ENCODE peak calls at places on chromosomes 4 and X, in six cellular contexts. Q is AG10803, J is endodermal cell, N is MM.1S, S is adrenal gland, Y is tibial artery. F is an unnamed sample.

GRCh38 chr4:178387756-178388155 is 945.5 kb upstream of the AGA start:
- DNase-seq in S (no peak), N (no peak), Y (no peak), Q (no peak), J (no peak), F (peak; percentile 5)

GRCh38 chr4:139922625-139923024 is 231.4 kb downstream of the MAML3 start:
- DNase-seq in S (no peak), Q (peak; percentile 83), Y (no peak), J (no peak), N (no peak), F (no peak)

GRCh38 chr4:147732516-147733193 is 767 bp downstream of the ARHGAP10 start:
- DNase-seq in S (peak; percentile 65), Q (peak; percentile 31), J (peak; percentile 86), Y (no peak), N (peak; percentile 47), F (no peak)

GRCh38 chr4:105965183-105965800 is 70.0 kb downstream of the NPNT start:
- DNase-seq in J (no peak), Y (no peak), Q (no peak), N (no peak), S (no peak), F (no peak)

GRCh38 chr4:145618210-145618911 is 824 bp upstream of the MMAA start:
- DNase-seq in Y (no peak), S (peak; percentile 13), N (peak; percentile 38), Q (peak; percentile 13), J (no peak), F (peak; percentile 43)

GRCh38 chr4:158020734-158021346 is 152.0 kb downstream of the GASK1B start:
- DNase-seq in J (no peak), S (no peak), Q (peak; percentile 80), N (no peak), Y (no peak), F (no peak)

GRCh38 chrX:54494166-54494969 is 1.7 kb downstream of the FGD1 start:
- DNase-seq in Y (no peak), S (no peak), N (no peak), J (no peak), Q (no peak), F (no peak)

GRCh38 chrX:108537005-108537404 is 97.4 kb downstream of the COL4A5 start:
- DNase-seq in N (peak; percentile 52), Q (peak; percentile 17), J (peak; percentile 69), Y (no peak), S (peak; percentile 18), F (peak; percentile 27)

GRCh38 chr4:89754531-89754930 is 82.4 kb downstream of the SNCA start:
- DNase-seq in N (no peak), J (no peak), S (no peak), Q (peak; percentile 21), Y (no peak), F (no peak)

GRCh38 chr4:89755210-89755609 is 81.8 kb downstream of the SNCA start:
- DNase-seq in N (no peak), J (no peak), Y (no peak), Q (no peak), S (no peak), F (no peak)

GRCh38 chr4:89753601-89754066 is 83.3 kb downstream of the SNCA start:
- DNase-seq in Y (no peak), Q (peak; percentile 98), S (no peak), N (no peak), J (no peak), F (no peak)

GRCh38 chr4:89751416-89751815 is 85.5 kb downstream of the SNCA start:
- DNase-seq in Y (no peak), S (no peak), Q (no peak), J (no peak), N (no peak), F (no peak)

DNA sequence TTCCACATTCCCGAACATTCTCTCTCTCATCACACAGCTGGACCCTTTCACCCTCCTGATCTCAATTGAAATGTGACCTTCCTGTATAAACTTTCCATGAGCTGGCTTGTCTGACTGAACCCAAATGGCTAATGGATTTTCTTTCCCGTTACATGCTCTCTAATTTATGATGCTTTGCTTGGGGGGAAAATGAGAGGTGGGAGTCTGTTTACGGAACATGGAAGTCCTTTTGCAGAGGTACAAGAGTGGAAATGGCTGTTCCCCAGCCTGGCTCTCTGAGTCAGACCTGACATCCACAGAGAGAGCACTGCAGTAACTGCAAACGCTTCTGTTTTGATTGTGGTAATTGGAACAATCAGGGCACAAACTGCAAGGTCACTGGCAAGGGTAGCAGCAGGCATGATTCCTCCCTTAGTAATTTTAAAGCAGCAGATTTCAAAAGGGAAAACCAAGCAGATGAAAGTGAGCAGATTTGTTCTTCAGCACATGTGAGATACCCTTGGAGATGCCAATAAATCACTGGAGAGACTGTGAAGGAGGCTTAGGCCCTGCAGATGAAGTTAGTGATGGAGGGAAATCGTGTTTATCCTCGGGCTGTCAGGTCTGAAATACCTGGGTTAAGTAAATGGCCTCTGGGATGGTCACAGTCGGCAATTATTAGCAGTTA is 83.9 kb downstream of the SNCA start:
- DNase-seq in Y (no peak), N (no peak), S (peak; percentile 81), J (no peak), Q (peak; percentile 87), F (no peak)
- H3K4me3 ChIP-seq in Y (no peak overlapping the region), N (no peak overlapping the region), S (no peak overlapping the region), J (no peak overlapping the region), Q (peak overlapping the region; percentile 3), F (no peak overlapping the region)

GRCh38 chr4:185211035-185211434 is 1.6 kb downstream of the SNX25 start:
- DNase-seq in J (no peak), Y (no peak), Q (no peak), N (no peak), S (no peak), F (no peak)

GRCh38 chr4:185211641-185212040 is 2.2 kb downstream of the SNX25 start:
- DNase-seq in Q (no peak), N (no peak), J (no peak), S (no peak), Y (no peak), F (no peak)

GRCh38 chr4:185212566-185212965 is 3.2 kb downstream of the SNX25 start:
- DNase-seq in J (no peak), Q (no peak), S (no peak), N (no peak), Y (no peak), F (no peak)

GRCh38 chr4:185210102-185210981 is 944 bp downstream of the SNX25 start:
- DNase-seq in J (peak; percentile 80), S (peak; percentile 68), Y (peak; percentile 54), N (peak; percentile 54), Q (peak; percentile 46), F (peak; percentile 68)

GRCh38 chr4:185209031-185209851 is at the start of gene SNX25:
- DNase-seq in J (peak; percentile 95), N (peak; percentile 88), Q (peak; percentile 64), Y (peak; percentile 77), S (peak; percentile 86), F (peak; percentile 86)
- TF ChIP-seq CTCF in J (peak; percentile 46), N (no peak), Q (no peak), Y (no peak), S (no peak), F (no peak)

DNA sequence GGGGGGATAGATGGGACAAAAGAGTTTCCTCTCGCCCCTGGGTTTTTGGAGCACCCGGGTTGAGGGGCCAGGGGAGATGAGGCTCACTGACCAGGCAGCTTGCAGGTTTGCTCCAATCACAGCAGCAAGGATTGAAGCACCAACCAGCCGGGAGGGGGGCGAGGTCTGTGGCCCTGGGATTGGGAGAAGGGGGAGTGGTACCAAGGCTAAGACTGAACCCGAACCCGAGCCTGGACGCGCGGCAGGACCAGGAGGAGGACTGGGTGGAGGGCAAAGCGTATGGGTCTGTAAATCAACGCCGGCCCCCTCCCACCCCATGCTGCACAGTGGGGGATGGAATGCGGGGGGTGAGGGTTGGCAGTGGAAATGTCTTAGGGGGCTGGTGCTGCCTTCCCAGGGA is 3.5 kb downstream of the SOX3 start:
- DNase-seq in Y (no peak), N (no peak), J (peak; percentile 71), S (no peak), Q (no peak), F (no peak)
- H3K4me3 ChIP-seq in Y (no peak overlapping the region), N (no peak overlapping the region), J (no peak overlapping the region), S (no peak overlapping the region), Q (no peak overlapping the region), F (no peak overlapping the region)

GRCh38 chr4:3340703-3341088 is 47.9 kb downstream of the RGS12 start:
- DNase-seq in Y (no peak), Q (no peak), N (no peak), S (no peak), J (no peak), F (no peak)
- TF ChIP-seq CTCF in Y (no peak), Q (no peak), N (no peak), S (no peak), J (peak; percentile 22), F (no peak)

GRCh38 chr4:43682551-43682950 is 766.1 kb downstream of the KCTD8 start:
- DNase-seq in Y (no peak), Q (no peak), J (no peak), N (no peak), S (no peak), F (no peak)
- H3K4me3 ChIP-seq in Y (no peak overlapping the region), Q (no peak overlapping the region), J (no peak overlapping the region), N (no peak overlapping the region), S (no peak overlapping the region), F (no peak overlapping the region)

DNA sequence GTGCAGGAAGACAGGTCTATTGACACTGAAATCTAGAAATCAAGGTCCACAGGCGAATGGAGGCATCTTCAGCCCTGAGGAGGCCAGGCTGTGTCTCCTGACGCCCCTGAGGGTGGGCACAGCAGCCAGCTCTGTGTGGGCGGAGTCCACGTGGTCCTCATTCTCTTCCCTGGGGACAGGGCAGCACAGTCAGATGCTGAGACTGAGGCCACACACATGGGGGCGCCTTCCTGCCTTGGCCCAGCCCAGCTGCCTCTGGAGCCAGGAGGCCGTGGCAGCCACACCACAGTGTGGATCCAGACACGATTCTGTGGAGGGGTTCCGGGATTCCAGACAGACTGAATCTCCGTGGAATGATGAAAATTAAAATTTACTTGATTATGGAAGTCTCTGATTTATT is 20.8 kb downstream of the FGFR3 start:
- DNase-seq in S (no peak), Q (no peak), Y (no peak), J (no peak), N (no peak), F (no peak)
- TF ChIP-seq CTCF in S (no peak), Q (peak; percentile 9), Y (no peak), J (peak; percentile 49), N (no peak), F (no peak)

GRCh38 chrX:48834383-48834709 is 1.1 kb downstream of the PCSK1N start:
- DNase-seq in J (no peak), N (no peak), Q (no peak), S (no peak), Y (no peak), F (no peak)
- H3K4me3 ChIP-seq in J (peak overlapping the region; percentile 78), N (peak overlapping the region; percentile 48), Q (no peak overlapping the region), S (no peak overlapping the region), Y (no peak overlapping the region), F (no peak overlapping the region)

GRCh38 chr4:87498446-87498900 is 30.7 kb downstream of the SPARCL1 start:
- DNase-seq in N (peak; percentile 7), J (no peak), Y (no peak), S (no peak), Q (peak; percentile 78), F (no peak)
- TF ChIP-seq CTCF in N (no peak), J (no peak), Y (no peak), S (no peak), Q (no peak), F (no peak)

GRCh38 chrX:120629667-120630537 is at the start of gene C1GALT1C1:
- DNase-seq in J (peak; percentile 95), S (peak; percentile 95), N (peak; percentile 94), Y (peak; percentile 93), Q (peak; percentile 91), F (peak; percentile 95)
- H3K4me3 ChIP-seq in J (peak within 1 kb of the TSS; percentile 86), S (peak within 1 kb of the TSS; percentile 30), N (peak within 1 kb of the TSS; percentile 85), Y (peak within 1 kb of the TSS; percentile 71), Q (peak within 1 kb of the TSS; percentile 75), F (peak within 1 kb of the TSS; percentile 95)

GRCh38 chr4:73019462-73020047 is 50.0 kb downstream of the COX18 start:
- DNase-seq in Q (peak; percentile 51), Y (no peak), S (peak; percentile 16), J (no peak), N (peak; percentile 53), F (peak; percentile 46)
- TF ChIP-seq CTCF in Q (peak; percentile 79), Y (peak; percentile 65), S (peak; percentile 56), J (peak; percentile 88), N (peak; percentile 72), F (peak; percentile 37)

F was measured in NB4.